ENCODE peak calls at places on chromosomes 3 and 15, in ten cellular contexts. J is nephron progenitor cell; C is small intestine; M is NCI-H1436; B is ACHN; P is breast epithelium; Q is stimulated activated naive B cell treated with anti-CD40 and anti-IgM and Interleukin-4, amounts not matched to agents 10 μg/mL and 1 μg/mL and 100 μg/mL, for 72 hours; L is cardiac muscle cell; K is stimulated activated CD4-positive, alpha-beta T cell treated with anti-CD3 and anti-CD28 coated beads, Interleukin-12 subunit alpha, Interleukin-12 subunit beta, amount 100 ng/mL, for 24 hours; N is activated T-helper 1 cell treated with Interleukin-2 at 50 U/mL for 16 hours. A is an unnamed sample.

GRCh38 chr3:13879102-13879945 is 547 bp downstream of the WNT7A start:
- DNase-seq in P (no peak), L (no peak), M (no peak), J (peak), C (no peak), N (peak), B (no peak), Q (no peak), K (no peak), A (no peak)

GRCh38 chr3:7657214-7658112 is 796.5 kb downstream of the GRM7 start:
- DNase-seq in P (no peak), Q (no peak), C (no peak), K (no peak), M (no peak), L (peak), N (no peak), B (no peak), J (no peak), A (no peak)

GRCh38 chr3:136699271-136699828 is 52.8 kb downstream of the STAG1 start:
- DNase-seq in C (no peak), N (no peak), B (no peak), J (no peak), P (no peak), K (no peak), Q (no peak), M (no peak), L (peak), A (no peak)

GRCh38 chr15:74955796-74956647 is 550 bp downstream of the RPP25 start:
- DNase-seq in K (peak), B (no peak), Q (peak), P (peak), J (peak), C (peak), M (no peak), N (peak), L (peak), A (peak)

GRCh38 chr15:69807752-69808151 is 290.0 kb downstream of the TLE3 start:
- DNase-seq in M (no peak), Q (no peak), B (peak), C (peak), P (peak), J (no peak), L (peak), N (no peak), K (no peak), A (no peak)

GRCh38 chr3:69250014-69250413 is 127.6 kb upstream of the LMOD3 start:
- DNase-seq in B (peak), P (no peak), K (peak), Q (no peak), L (peak), N (peak), C (peak), M (no peak), J (peak), A (no peak)

GRCh38 chr3:12369598-12369997 is 80.7 kb downstream of the PPARG start:
- DNase-seq in J (no peak), N (no peak), B (no peak), P (no peak), K (no peak), L (no peak), Q (no peak), C (no peak), M (no peak), A (no peak)

GRCh38 chr3:50519471-50520089 is 16.1 kb upstream of the CACNA2D2 start:
- DNase-seq in C (peak), J (peak), M (peak), B (peak), K (peak), P (peak), N (peak), L (peak), Q (peak), A (no peak)

GRCh38 chr15:33425149-33425548 is 114.4 kb downstream of the RYR3 start:
- DNase-seq in K (no peak), L (peak), P (no peak), Q (no peak), N (no peak), J (no peak), M (no peak), B (no peak), C (no peak), A (no peak)

A was measured in sigmoid colon.